ENCODE peak calls at places on chromosomes 6 and 20, in seven cellular contexts. J is HCT116, K is breast epithelium, Z is HL-60, C is H1, A is SK-N-SH, R is prostate gland. N is an unnamed sample.

GRCh38 chr6:128710305-128710704 is 172.6 kb upstream of the LAMA2 start:
- DNase-seq in J (no peak), K (no peak), Z (no peak), C (no peak), A (no peak), R (no peak), N (no peak)

GRCh38 chr6:160178271-160178670 is 56.7 kb downstream of the SLC22A1 start:
- DNase-seq in J (no peak), K (no peak), Z (no peak), C (no peak), A (no peak), R (no peak), N (no peak)

GRCh38 chr6:34462561-34462971 is 3.3 kb upstream of the PACSIN1 start:
- DNase-seq in J (peak; percentile 69), K (no peak), Z (no peak), C (peak; percentile 79), A (peak; percentile 81), R (peak; percentile 43), N (peak; percentile 48)

GRCh38 chr20:44648579-44648978 is 2.9 kb downstream of the ADA start:
- DNase-seq in J (no peak), K (no peak), Z (no peak), C (no peak), A (no peak), R (no peak), N (no peak)

GRCh38 chr6:56529594-56530191 is 113.0 kb downstream of the DST start:
- DNase-seq in J (no peak), K (no peak), Z (no peak), C (no peak), A (no peak), R (no peak), N (no peak)

GRCh38 chr20:34979366-34980153 is 23.9 kb downstream of the MYH7B start:
- DNase-seq in J (no peak), K (peak; percentile 48), Z (no peak), C (peak; percentile 95), A (peak; percentile 59), R (no peak), N (peak; percentile 43)

GRCh38 chr6:43147691-43148477 is 23.2 kb upstream of the SRF start:
- DNase-seq in J (no peak), K (no peak), Z (no peak), C (no peak), A (no peak), R (no peak), N (no peak)

GRCh38 chr6:68256391-68256790 is 378.7 kb upstream of the ADGRB3 start:
- DNase-seq in J (no peak), K (no peak), Z (no peak), C (no peak), A (no peak), R (no peak), N (no peak)

GRCh38 chr20:61480158-61480825 is 228.2 kb downstream of the CDH4 start:
- DNase-seq in J (no peak), K (no peak), Z (no peak), C (peak; percentile 73), A (no peak), R (no peak), N (no peak)

GRCh38 chr6:31010393-31011060 is at the start of gene MUC22:
- DNase-seq in J (no peak), K (no peak), Z (no peak), C (no peak), A (no peak), R (no peak), N (no peak)

GRCh38 chr6:35727206-35727934 is 9.5 kb upstream of the ARMC12 start:
- DNase-seq in J (no peak), K (peak; percentile 89), Z (peak; percentile 70), C (peak; percentile 81), A (peak; percentile 89), R (peak; percentile 87), N (no peak)

GRCh38 chr6:17405944-17406245 is 12.5 kb downstream of the CAP2 start:
- DNase-seq in J (no peak), K (no peak), Z (no peak), C (no peak), A (no peak), R (no peak), N (no peak)

GRCh38 chr6:61592238-61592637 is 693.8 kb downstream of the KHDRBS2 start:
- DNase-seq in J (no peak), K (no peak), Z (no peak), C (no peak), A (no peak), R (no peak), N (no peak)

GRCh38 chr6:37516920-37517405 is 17.3 kb upstream of the CCDC167 start:
- DNase-seq in J (no peak), K (peak; percentile 52), Z (no peak), C (no peak), A (peak; percentile 51), R (no peak), N (peak; percentile 79)

GRCh38 chr20:46941404-46941803 is 46.8 kb downstream of the EYA2 start:
- DNase-seq in J (no peak), K (no peak), Z (no peak), C (no peak), A (no peak), R (no peak), N (no peak)

GRCh38 chr6:108442770-108443520 is 117.8 kb upstream of the FOXO3 start:
- DNase-seq in J (no peak), K (no peak), Z (peak; percentile 25), C (no peak), A (no peak), R (no peak), N (no peak)

GRCh38 chr20:1667510-1668085 is 10.0 kb upstream of the SIRPG start:
- DNase-seq in J (no peak), K (no peak), Z (no peak), C (peak; percentile 3), A (no peak), R (no peak), N (no peak)

GRCh38 chr6:118876201-118876600 is 17.8 kb upstream of the ASF1A start:
- DNase-seq in J (no peak), K (no peak), Z (no peak), C (no peak), A (no peak), R (no peak), N (no peak)

GRCh38 chr6:37209461-37210205 is 39.7 kb downstream of the PIM1 start:
- DNase-seq in J (no peak), K (no peak), Z (no peak), C (no peak), A (no peak), R (no peak), N (no peak)

GRCh38 chr6:120935908-120936307 is 398.4 kb downstream of the TBC1D32 start:
- DNase-seq in J (no peak), K (no peak), Z (no peak), C (no peak), A (no peak), R (no peak), N (no peak)

GRCh38 chr20:33761698-33762250 is 30.0 kb downstream of the ZNF341 start:
- DNase-seq in J (no peak), K (no peak), Z (no peak), C (no peak), A (no peak), R (no peak), N (no peak)

GRCh38 chr20:33757458-33757857 is 25.7 kb downstream of the ZNF341 start:
- DNase-seq in J (no peak), K (no peak), Z (no peak), C (no peak), A (no peak), R (no peak), N (no peak)

GRCh38 chr20:33753143-33753542 is 21.3 kb downstream of the ZNF341 start:
- DNase-seq in J (no peak), K (no peak), Z (no peak), C (no peak), A (no peak), R (no peak), N (no peak)

GRCh38 chr20:33753763-33754162 is 22.0 kb downstream of the ZNF341 start:
- DNase-seq in J (no peak), K (no peak), Z (no peak), C (no peak), A (no peak), R (no peak), N (no peak)

DNA sequence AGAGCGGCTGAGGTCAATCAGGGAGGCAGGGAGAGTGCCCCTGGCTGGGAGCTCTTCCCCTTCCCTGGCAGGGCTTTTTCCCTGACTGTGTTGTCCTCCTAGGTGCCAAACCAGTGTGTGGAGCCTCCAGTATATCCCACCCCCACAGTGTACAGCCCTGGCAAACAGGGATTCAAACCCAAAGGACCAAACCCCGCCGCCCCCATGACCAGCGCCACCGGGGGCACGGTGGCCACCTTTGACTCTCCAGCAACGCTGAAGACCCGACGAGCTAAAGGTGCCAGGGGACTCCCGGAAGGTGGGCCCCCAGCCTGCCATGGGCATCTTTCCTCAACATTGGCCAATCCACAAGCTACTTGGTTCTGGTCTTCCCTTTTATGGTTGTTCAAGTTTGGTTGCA is 25.2 kb downstream of the ZNF341 start:
- DNase-seq in J (no peak), K (no peak), Z (no peak), C (no peak), A (no peak), R (no peak), N (no peak)
- TF ChIP-seq POLR2AphosphoS5 in J (no peak), K (no peak), Z (no peak), C (no peak), A (no peak), R (no peak), N (no peak)

DNA sequence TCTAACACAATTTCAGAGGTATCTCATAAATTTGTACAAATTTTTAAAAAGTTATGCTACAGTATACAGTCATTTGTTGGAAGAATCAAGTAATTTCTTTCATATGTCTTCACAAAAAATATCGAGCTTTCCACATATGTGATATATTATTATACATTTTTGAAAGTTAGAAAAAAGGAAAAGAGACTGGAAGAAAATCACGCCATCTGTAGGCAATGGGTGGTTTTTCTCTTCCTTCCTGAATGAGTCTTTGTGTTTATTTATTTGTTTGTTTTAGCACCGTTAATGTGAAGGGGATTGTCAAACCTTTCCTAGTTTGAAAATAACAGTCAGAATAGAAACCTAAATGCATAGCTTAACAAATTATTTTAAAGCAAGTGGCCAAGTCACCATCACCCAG is 130.6 kb downstream of the SYNDIG1 start:
- DNase-seq in J (no peak), K (no peak), Z (no peak), C (no peak), A (no peak), R (no peak), N (no peak)
- TF ChIP-seq CTCF in J (peak; percentile 26), K (no peak), Z (no peak), C (no peak), A (no peak), R (no peak), N (no peak)

GRCh38 chr20:49290608-49291191 is 12.8 kb upstream of the ZNFX1 start:
- DNase-seq in J (no peak), K (no peak), Z (no peak), C (no peak), A (no peak), R (no peak), N (no peak)
- TF ChIP-seq POLR2AphosphoS5 in J (peak; percentile 57), K (no peak), Z (peak; percentile 28), C (no peak), A (no peak), R (no peak), N (no peak)

DNA sequence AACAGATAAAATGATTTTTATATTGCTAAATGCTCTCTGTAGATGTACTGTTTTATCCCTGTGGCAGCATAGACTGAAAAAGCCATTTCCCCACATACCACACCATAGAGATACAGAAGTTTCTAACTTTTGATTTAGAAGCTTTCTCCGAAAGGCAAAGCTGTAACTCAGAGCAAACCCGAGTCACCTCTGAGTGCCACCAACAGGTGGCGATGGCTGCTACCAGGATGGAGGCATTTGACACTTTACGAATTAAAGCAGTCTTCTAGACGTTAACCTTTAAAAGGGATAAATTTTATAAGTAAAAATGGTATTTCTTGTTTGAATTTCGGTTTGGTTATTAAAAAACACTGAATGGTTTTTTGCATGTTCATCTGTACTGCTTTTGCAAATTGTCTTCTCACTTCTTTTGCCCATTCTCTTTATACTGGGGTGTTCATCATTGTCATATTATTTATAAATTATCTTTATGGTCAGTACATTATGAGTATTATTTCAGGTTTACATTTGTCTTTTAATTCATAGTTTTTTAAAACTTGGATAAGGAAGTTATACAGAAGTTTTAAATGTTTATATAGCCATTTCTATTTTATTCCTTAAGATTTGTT is 201.0 kb upstream of the CEP162 start:
- DNase-seq in J (peak; percentile 44), K (no peak), Z (no peak), C (peak; percentile 60), A (peak; percentile 39), R (no peak), N (no peak)
- TF ChIP-seq CTCF in J (peak; percentile 88), K (peak; percentile 19), Z (peak; percentile 49), C (peak; percentile 78), A (peak; percentile 97), R (peak; percentile 35), N (no peak)

N was measured in spleen.